ENCODE peak calls at places on chromosome 10, in six cellular contexts. B is thyroid gland, T is RWPE1, G is kidney, O is AG09319, Z is GM12864. P is an unnamed sample.

GRCh38 chr10:33352154-33352553 is 17.7 kb upstream of the NRP1 start:
- DNase-seq in O (no peak), G (no peak), T (peak), Z (no peak), B (no peak), P (no peak)

GRCh38 chr10:5089869-5090268 is 4.3 kb upstream of the AKR1C3 start:
- DNase-seq in B (no peak), Z (no peak), G (no peak), O (no peak), T (no peak), P (no peak)

GRCh38 chr10:130244928-130245495 is 108.8 kb downstream of the GLRX3 start:
- DNase-seq in G (no peak), O (no peak), B (no peak), T (no peak), Z (no peak), P (no peak)

GRCh38 chr10:78894841-78895195 is 173.9 kb upstream of the ZMIZ1 start:
- DNase-seq in B (no peak), Z (no peak), G (no peak), O (no peak), T (no peak), P (no peak)

GRCh38 chr10:37584643-37585042 is 272.8 kb downstream of the ZNF248 start:
- DNase-seq in T (no peak), O (no peak), Z (no peak), B (no peak), G (no peak), P (no peak)

GRCh38 chr10:71817831-71818268 is 33.2 kb downstream of the PSAP start:
- DNase-seq in B (no peak), Z (no peak), O (no peak), T (no peak), G (no peak), P (no peak)

GRCh38 chr10:123102673-123103072 is 33.1 kb upstream of the HMX3 start:
- DNase-seq in B (no peak), G (no peak), Z (no peak), O (no peak), T (no peak), P (no peak)

GRCh38 chr10:127458829-127459228 is 90.3 kb upstream of the NPS start:
- DNase-seq in B (no peak), O (no peak), T (no peak), G (no peak), Z (no peak), P (no peak)

GRCh38 chr10:76177945-76178344 is 746.5 kb downstream of the LRMDA start:
- DNase-seq in B (peak), O (no peak), T (no peak), G (no peak), Z (no peak), P (no peak)

GRCh38 chr10:98667081-98667480 is 220.3 kb upstream of the HPS1 start:
- DNase-seq in B (no peak), Z (no peak), G (no peak), T (no peak), O (no peak), P (no peak)

GRCh38 chr10:128734161-128734560 is 607.9 kb upstream of the MKI67 start:
- DNase-seq in B (no peak), T (no peak), O (no peak), Z (no peak), G (no peak), P (no peak)

GRCh38 chr10:125859128-125859817 is 21.8 kb downstream of the DHX32 start:
- DNase-seq in G (no peak), B (no peak), Z (no peak), O (no peak), T (no peak), P (no peak)

GRCh38 chr10:6228010-6228511 is 25.3 kb downstream of the PFKFB3 start:
- DNase-seq in T (no peak), G (peak), Z (no peak), B (no peak), O (no peak), P (no peak)

GRCh38 chr10:6581750-6582697 is 1.9 kb upstream of the PRKCQ start:
- DNase-seq in G (no peak), B (no peak), O (no peak), Z (no peak), T (no peak), P (no peak)

GRCh38 chr10:44513592-44513991 is 128.7 kb upstream of the CXCL12 start:
- DNase-seq in B (no peak), G (no peak), T (no peak), Z (no peak), O (peak), P (no peak)

GRCh38 chr10:89163265-89163995 is 43.7 kb downstream of the CH25H start:
- DNase-seq in Z (peak), G (peak), T (peak), B (peak), O (peak), P (peak)

GRCh38 chr10:1382711-1383110 is 326.5 kb downstream of the WDR37 start:
- DNase-seq in G (no peak), B (no peak), O (no peak), T (no peak), Z (no peak), P (no peak)

GRCh38 chr10:60395711-60396110 is 6.0 kb upstream of the ANK3 start:
- DNase-seq in O (no peak), T (no peak), Z (no peak), B (no peak), G (no peak), P (no peak)

GRCh38 chr10:6737080-6737641 is 157.1 kb upstream of the PRKCQ start:
- DNase-seq in T (peak), B (peak), Z (no peak), O (no peak), G (no peak), P (no peak)

GRCh38 chr10:30596037-30596436 is 33.5 kb downstream of the LYZL2 start:
- DNase-seq in T (no peak), G (no peak), Z (no peak), O (no peak), B (no peak), P (no peak)

GRCh38 chr10:13913890-13914289 is 327.1 kb downstream of the PRPF18 start:
- DNase-seq in B (peak), G (no peak), O (no peak), T (no peak), Z (no peak), P (no peak)

GRCh38 chr10:49325916-49326783 is 27.2 kb downstream of the C10orf71 start:
- DNase-seq in O (no peak), G (no peak), B (no peak), T (no peak), Z (no peak), P (no peak)

GRCh38 chr10:106910666-106911065 is 253.8 kb downstream of the SORCS1 start:
- DNase-seq in G (no peak), O (no peak), T (no peak), B (no peak), Z (no peak), P (no peak)

GRCh38 chr10:101225846-101226361 is 3.4 kb downstream of the LBX1 start:
- DNase-seq in G (no peak), Z (no peak), O (no peak), B (no peak), T (no peak), P (no peak)

GRCh38 chr10:28105561-28105960 is 106.7 kb upstream of the ODAD2 start:
- DNase-seq in Z (no peak), O (no peak), T (no peak), B (no peak), G (no peak), P (no peak)

GRCh38 chr10:118341678-118342637 is at the start of gene FAM204A:
- DNase-seq in G (peak), Z (peak), B (peak), T (peak), O (peak), P (peak)

GRCh38 chr10:47264797-47265281 is 35.2 kb upstream of the GDF10 start:
- DNase-seq in B (no peak), T (no peak), Z (no peak), G (no peak), O (no peak), P (no peak)

GRCh38 chr10:58925381-58925780 is 251.1 kb upstream of the PHYHIPL start:
- DNase-seq in O (no peak), G (no peak), B (no peak), Z (no peak), T (no peak), P (no peak)

GRCh38 chr10:132355754-132356153 is 23.8 kb downstream of the LRRC27 start:
- DNase-seq in Z (no peak), T (no peak), B (no peak), O (no peak), G (no peak), P (no peak)

GRCh38 chr10:19922236-19922963 is 106.2 kb downstream of the PLXDC2 start:
- DNase-seq in G (no peak), O (peak), B (no peak), Z (no peak), T (peak), P (no peak)

GRCh38 chr10:43756343-43756742 is 107.7 kb upstream of the ZNF32 start:
- DNase-seq in O (no peak), Z (no peak), B (no peak), T (no peak), G (no peak), P (no peak)

GRCh38 chr10:108439397-108439796 is 1274.9 kb upstream of the SORCS1 start:
- DNase-seq in Z (no peak), O (no peak), B (no peak), T (no peak), G (no peak), P (no peak)

GRCh38 chr10:108434818-108435217 is 1270.3 kb upstream of the SORCS1 start:
- DNase-seq in Z (no peak), O (no peak), G (no peak), T (no peak), B (no peak), P (no peak)
- TF ChIP-seq CTCF in Z (no peak), O (no peak), G (no peak), T (no peak), B (no peak), P (no peak)

DNA sequence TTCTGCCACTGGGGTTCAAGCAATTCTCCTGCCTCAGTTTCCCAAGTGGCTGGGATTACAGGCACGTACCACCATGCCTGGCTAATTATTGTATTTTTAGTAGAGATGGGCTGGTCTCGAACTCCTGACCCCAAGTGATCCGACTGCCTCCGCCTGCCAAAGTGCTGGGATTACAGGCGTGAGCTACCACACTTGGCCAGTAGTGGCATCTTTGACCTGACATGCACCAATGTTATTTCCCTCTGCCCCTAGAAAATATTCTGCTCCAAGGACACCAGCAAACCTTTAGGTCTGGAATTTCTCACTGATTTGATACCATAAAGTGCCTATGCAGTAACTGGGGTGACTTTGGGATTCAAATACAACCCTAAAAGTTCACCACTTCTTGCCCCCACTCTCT is 179.4 kb downstream of the ARID5B start:
- DNase-seq in G (no peak), O (no peak), B (no peak), T (no peak), Z (no peak), P (no peak)
- TF ChIP-seq CTCF in G (no peak), O (no peak), B (no peak), T (no peak), Z (peak), P (no peak)

GRCh38 chr10:119352042-119352441 is 144.7 kb downstream of the GRK5 start:
- DNase-seq in Z (no peak), T (no peak), O (no peak), G (no peak), B (no peak), P (no peak)
- TF ChIP-seq CTCF in Z (peak), T (no peak), O (no peak), G (no peak), B (no peak), P (no peak)

DNA sequence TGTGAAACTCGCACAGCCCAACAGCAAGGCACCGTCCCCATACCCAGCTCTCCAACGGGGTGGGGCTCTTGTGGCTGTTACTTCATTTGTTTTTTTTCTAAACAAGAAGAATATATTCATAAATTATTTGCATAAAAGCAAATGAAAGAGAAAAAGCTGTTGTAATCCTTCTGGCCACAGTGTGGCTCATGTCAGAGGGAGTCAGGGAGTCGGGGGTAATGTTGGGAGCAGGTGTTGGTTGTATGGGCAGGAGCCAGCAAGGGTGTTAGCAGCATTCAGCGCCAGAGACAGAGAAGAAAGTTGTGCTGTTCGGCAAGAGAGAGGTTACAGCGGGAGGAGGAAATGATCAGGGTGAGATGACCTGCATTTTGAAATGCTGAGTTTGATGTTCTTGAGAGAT is 13.3 kb downstream of the PFKP start:
- DNase-seq in O (no peak), T (no peak), G (peak), Z (no peak), B (no peak), P (no peak)
- TF ChIP-seq CTCF in O (no peak), T (no peak), G (peak), Z (no peak), B (no peak), P (no peak)

GRCh38 chr10:114708717-114709352 is 50.8 kb upstream of the ABLIM1 start:
- DNase-seq in G (no peak), B (no peak), O (no peak), Z (no peak), T (peak), P (no peak)
- TF ChIP-seq CTCF in G (no peak), B (no peak), O (no peak), Z (no peak), T (no peak), P (no peak)

GRCh38 chr10:68194290-68194689 is 37.6 kb downstream of the ATOH7 start:
- DNase-seq in B (no peak), Z (no peak), G (no peak), O (no peak), T (no peak), P (no peak)
- TF ChIP-seq CTCF in B (no peak), Z (no peak), G (no peak), O (no peak), T (no peak), P (no peak)